ENCODE peak calls at places on chromosome 10, in six cellular contexts. N is NB4; I is HuH-7.5; Q is NCI-H1417; O is H7; H is naive thymus-derived CD8-positive, alpha-beta T cell. G is an unnamed sample.

GRCh38 chr10:4615042-4615441 is 211.0 kb upstream of the AKR1E2 start:
- DNase-seq in N (no peak), I (no peak), Q (no peak), O (no peak), H (no peak), G (no peak)

GRCh38 chr10:43458227-43458626 is 21.3 kb downstream of the ZNF487 start:
- DNase-seq in N (no peak), I (no peak), Q (no peak), O (peak), H (no peak), G (no peak)

GRCh38 chr10:5229019-5229418 is 32.4 kb downstream of the AKR1C4 start:
- DNase-seq in N (no peak), I (no peak), Q (no peak), O (peak), H (no peak), G (no peak)

GRCh38 chr10:104622598-104623209 is 18.4 kb upstream of the SORCS3 start:
- DNase-seq in N (peak), I (peak), Q (peak), O (peak), H (no peak), G (peak)

GRCh38 chr10:219731-220472 is 84.6 kb downstream of the ZMYND11 start:
- DNase-seq in N (no peak), I (no peak), Q (no peak), O (no peak), H (no peak), G (no peak)

GRCh38 chr10:90674927-90675326 is 182.9 kb downstream of the HTR7 start:
- DNase-seq in N (no peak), I (no peak), Q (no peak), O (no peak), H (no peak), G (no peak)

GRCh38 chr10:2094171-2094570 is 356.8 kb upstream of the ADARB2 start:
- DNase-seq in N (no peak), I (no peak), Q (no peak), O (no peak), H (no peak), G (no peak)

GRCh38 chr10:86918022-86918471 is 39.4 kb downstream of the MMRN2 start:
- DNase-seq in N (no peak), I (no peak), Q (no peak), O (no peak), H (no peak), G (no peak)

GRCh38 chr10:77228559-77228958 is 409.0 kb downstream of the KCNMA1 start:
- DNase-seq in N (no peak), I (no peak), Q (peak), O (no peak), H (no peak), G (peak)

GRCh38 chr10:70890917-70891431 is 2.6 kb upstream of the PCBD1 start:
- DNase-seq in N (no peak), I (no peak), Q (no peak), O (peak), H (no peak), G (peak)

GRCh38 chr10:5944389-5945202 is 32.7 kb downstream of the IL15RA start:
- DNase-seq in N (no peak), I (no peak), Q (peak), O (no peak), H (no peak), G (peak)

GRCh38 chr10:63083904-63084689 is 49.0 kb upstream of the NRBF2 start:
- DNase-seq in N (peak), I (peak), Q (peak), O (peak), H (no peak), G (peak)

GRCh38 chr10:126497672-126498071 is 109.4 kb upstream of the ADAM12 start:
- DNase-seq in N (no peak), I (no peak), Q (no peak), O (no peak), H (no peak), G (no peak)

GRCh38 chr10:121413951-121414350 is 184.3 kb downstream of the FGFR2 start:
- DNase-seq in N (no peak), I (no peak), Q (no peak), O (no peak), H (no peak), G (no peak)

GRCh38 chr10:43824934-43825333 is 176.3 kb upstream of the ZNF32 start:
- DNase-seq in N (no peak), I (no peak), Q (no peak), O (no peak), H (no peak), G (no peak)

GRCh38 chr10:101566333-101567164 is 21.5 kb downstream of the POLL start:
- DNase-seq in N (no peak), I (no peak), Q (peak), O (peak), H (no peak), G (peak)

GRCh38 chr10:69359089-69360025 is 57.4 kb downstream of the TACR2 start:
- DNase-seq in N (peak), I (no peak), Q (no peak), O (no peak), H (no peak), G (no peak)

GRCh38 chr10:88392222-88392621 is 190.9 kb downstream of the RNLS start:
- DNase-seq in N (peak), I (no peak), Q (no peak), O (no peak), H (no peak), G (no peak)

GRCh38 chr10:83045731-83046130 is 1093.6 kb upstream of the GHITM start:
- DNase-seq in N (no peak), I (no peak), Q (no peak), O (no peak), H (no peak), G (no peak)

GRCh38 chr10:14241196-14241595 is 89.5 kb downstream of the FRMD4A start:
- DNase-seq in N (no peak), I (no peak), Q (no peak), O (no peak), H (no peak), G (no peak)

GRCh38 chr10:132319853-132320669 is 11.9 kb upstream of the LRRC27 start:
- DNase-seq in N (peak), I (peak), Q (no peak), O (no peak), H (no peak), G (no peak)

GRCh38 chr10:13788701-13789447 is 202.1 kb downstream of the PRPF18 start:
- DNase-seq in N (no peak), I (no peak), Q (peak), O (no peak), H (no peak), G (peak)

GRCh38 chr10:71687480-71687879 is 32.1 kb downstream of the C10orf105 start:
- DNase-seq in N (no peak), I (no peak), Q (no peak), O (no peak), H (no peak), G (no peak)

GRCh38 chr10:74855027-74855426 is 28.6 kb downstream of the KAT6B start:
- DNase-seq in N (no peak), I (no peak), Q (peak), O (no peak), H (no peak), G (peak)

GRCh38 chr10:96073722-96074121 is 30.3 kb downstream of the CCNJ start:
- DNase-seq in N (peak), I (no peak), Q (no peak), O (no peak), H (no peak), G (no peak)

GRCh38 chr10:49083256-49083655 is 32.1 kb downstream of the VSTM4 start:
- DNase-seq in N (no peak), I (no peak), Q (no peak), O (no peak), H (no peak), G (peak)

GRCh38 chr10:119253433-119254174 is 46.2 kb downstream of the GRK5 start:
- DNase-seq in N (no peak), I (peak), Q (no peak), O (peak), H (no peak), G (no peak)

GRCh38 chr10:75398630-75399460 is 2.7 kb downstream of the ZNF503 start:
- DNase-seq in N (no peak), I (peak), Q (no peak), O (peak), H (no peak), G (no peak)

GRCh38 chr10:78811174-78811573 is 257.6 kb upstream of the ZMIZ1 start:
- DNase-seq in N (no peak), I (no peak), Q (no peak), O (no peak), H (no peak), G (no peak)

GRCh38 chr10:52644678-52645434 is 127.7 kb downstream of the MBL2 start:
- DNase-seq in N (peak), I (no peak), Q (peak), O (peak), H (no peak), G (peak)

GRCh38 chr10:7789390-7789789 is 1.4 kb downstream of the ATP5F1C start:
- DNase-seq in N (peak), I (no peak), Q (peak), O (no peak), H (no peak), G (peak)

GRCh38 chr10:30985552-30985951 is 46.1 kb downstream of the ZNF438 start:
- DNase-seq in N (no peak), I (no peak), Q (no peak), O (no peak), H (no peak), G (no peak)

G was measured in NCI-H69.